ENCODE peak calls at places on chromosomes 7 and 10, in ten cellular contexts. One of them, this sample, is unnamed.

GRCh38 chr10:24951201-24952145 is 933 bp downstream of the PRTFDC1 start:
- DNase-seq in naive thymus-derived CD8-positive, alpha-beta T cell: peak
- DNase-seq in H9: peak
- DNase-seq in NCI-H774: peak
- DNase-seq in BJ: no peak
- DNase-seq in A549: peak
- DNase-seq in GM12891: no peak
- DNase-seq in GM20000: no peak
- DNase-seq in substantia nigra: peak
- DNase-seq in activated CD8-positive, alpha-beta memory T cell treated with anti-CD3 and anti-CD28 coated beads for 24 hours: no peak
- DNase-seq in this sample: no peak

GRCh38 chr7:80630611-80631010 is 7.8 kb upstream of the CD36 start:
- DNase-seq in naive thymus-derived CD8-positive, alpha-beta T cell: no peak
- DNase-seq in H9: no peak
- DNase-seq in NCI-H774: peak
- DNase-seq in BJ: no peak
- DNase-seq in A549: no peak
- DNase-seq in GM12891: no peak
- DNase-seq in GM20000: no peak
- DNase-seq in substantia nigra: no peak
- DNase-seq in activated CD8-positive, alpha-beta memory T cell treated with anti-CD3 and anti-CD28 coated beads for 24 hours: no peak
- DNase-seq in this sample: no peak

GRCh38 chr10:53597835-53598251 is 825.3 kb upstream of the MBL2 start:
- DNase-seq in naive thymus-derived CD8-positive, alpha-beta T cell: no peak
- DNase-seq in H9: no peak
- DNase-seq in NCI-H774: no peak
- DNase-seq in BJ: no peak
- DNase-seq in A549: no peak
- DNase-seq in GM12891: no peak
- DNase-seq in GM20000: no peak
- DNase-seq in substantia nigra: no peak
- DNase-seq in activated CD8-positive, alpha-beta memory T cell treated with anti-CD3 and anti-CD28 coated beads for 24 hours: no peak
- DNase-seq in this sample: no peak

GRCh38 chr7:10703981-10704380 is 269.7 kb upstream of the PHF14 start:
- DNase-seq in naive thymus-derived CD8-positive, alpha-beta T cell: no peak
- DNase-seq in H9: no peak
- DNase-seq in NCI-H774: no peak
- DNase-seq in BJ: no peak
- DNase-seq in A549: no peak
- DNase-seq in GM12891: no peak
- DNase-seq in GM20000: no peak
- DNase-seq in substantia nigra: no peak
- DNase-seq in activated CD8-positive, alpha-beta memory T cell treated with anti-CD3 and anti-CD28 coated beads for 24 hours: no peak
- DNase-seq in this sample: no peak

GRCh38 chr10:90462761-90463160 is 395.1 kb downstream of the HTR7 start:
- DNase-seq in naive thymus-derived CD8-positive, alpha-beta T cell: no peak
- DNase-seq in H9: no peak
- DNase-seq in NCI-H774: no peak
- DNase-seq in BJ: peak
- DNase-seq in A549: no peak
- DNase-seq in GM12891: no peak
- DNase-seq in GM20000: no peak
- DNase-seq in substantia nigra: no peak
- DNase-seq in activated CD8-positive, alpha-beta memory T cell treated with anti-CD3 and anti-CD28 coated beads for 24 hours: no peak
- DNase-seq in this sample: no peak

GRCh38 chr7:128358233-128358632 is 3.3 kb downstream of the PRRT4 start:
- DNase-seq in naive thymus-derived CD8-positive, alpha-beta T cell: no peak
- DNase-seq in H9: no peak
- DNase-seq in NCI-H774: no peak
- DNase-seq in BJ: no peak
- DNase-seq in A549: no peak
- DNase-seq in GM12891: no peak
- DNase-seq in GM20000: no peak
- DNase-seq in substantia nigra: no peak
- DNase-seq in activated CD8-positive, alpha-beta memory T cell treated with anti-CD3 and anti-CD28 coated beads for 24 hours: no peak
- DNase-seq in this sample: no peak

GRCh38 chr7:17206354-17206905 is 92.0 kb upstream of the AHR start:
- DNase-seq in naive thymus-derived CD8-positive, alpha-beta T cell: no peak
- DNase-seq in H9: no peak
- DNase-seq in NCI-H774: no peak
- DNase-seq in BJ: no peak
- DNase-seq in A549: peak
- DNase-seq in GM12891: no peak
- DNase-seq in GM20000: no peak
- DNase-seq in substantia nigra: no peak
- DNase-seq in activated CD8-positive, alpha-beta memory T cell treated with anti-CD3 and anti-CD28 coated beads for 24 hours: no peak
- DNase-seq in this sample: no peak

GRCh38 chr10:11913184-11913641 is 90.1 kb downstream of the PROSER2 start:
- DNase-seq in naive thymus-derived CD8-positive, alpha-beta T cell: no peak
- DNase-seq in H9: peak
- DNase-seq in NCI-H774: no peak
- DNase-seq in BJ: no peak
- DNase-seq in A549: no peak
- DNase-seq in GM12891: no peak
- DNase-seq in GM20000: no peak
- DNase-seq in substantia nigra: no peak
- DNase-seq in activated CD8-positive, alpha-beta memory T cell treated with anti-CD3 and anti-CD28 coated beads for 24 hours: no peak
- DNase-seq in this sample: no peak

GRCh38 chr10:19929466-19930140 is 113.4 kb downstream of the PLXDC2 start:
- DNase-seq in naive thymus-derived CD8-positive, alpha-beta T cell: no peak
- DNase-seq in H9: no peak
- DNase-seq in NCI-H774: no peak
- DNase-seq in BJ: no peak
- DNase-seq in A549: no peak
- DNase-seq in GM12891: no peak
- DNase-seq in GM20000: no peak
- DNase-seq in substantia nigra: no peak
- DNase-seq in activated CD8-positive, alpha-beta memory T cell treated with anti-CD3 and anti-CD28 coated beads for 24 hours: no peak
- DNase-seq in this sample: no peak

GRCh38 chr7:130352335-130353074 is 7.9 kb downstream of the CPA5 start:
- DNase-seq in naive thymus-derived CD8-positive, alpha-beta T cell: no peak
- DNase-seq in H9: no peak
- DNase-seq in NCI-H774: peak
- DNase-seq in BJ: no peak
- DNase-seq in A549: no peak
- DNase-seq in GM12891: no peak
- DNase-seq in GM20000: no peak
- DNase-seq in substantia nigra: no peak
- DNase-seq in activated CD8-positive, alpha-beta memory T cell treated with anti-CD3 and anti-CD28 coated beads for 24 hours: no peak
- DNase-seq in this sample: no peak

GRCh38 chr10:71840936-71841335 is 10.1 kb downstream of the PSAP start:
- DNase-seq in naive thymus-derived CD8-positive, alpha-beta T cell: no peak
- DNase-seq in H9: no peak
- DNase-seq in NCI-H774: no peak
- DNase-seq in BJ: no peak
- DNase-seq in A549: no peak
- DNase-seq in GM12891: no peak
- DNase-seq in GM20000: no peak
- DNase-seq in substantia nigra: no peak
- DNase-seq in activated CD8-positive, alpha-beta memory T cell treated with anti-CD3 and anti-CD28 coated beads for 24 hours: no peak
- DNase-seq in this sample: no peak

GRCh38 chr7:47394751-47395252 is 187.1 kb downstream of the TNS3 start:
- DNase-seq in naive thymus-derived CD8-positive, alpha-beta T cell: no peak
- DNase-seq in H9: no peak
- DNase-seq in NCI-H774: no peak
- DNase-seq in BJ: no peak
- DNase-seq in A549: no peak
- DNase-seq in GM12891: no peak
- DNase-seq in GM20000: no peak
- DNase-seq in substantia nigra: no peak
- DNase-seq in activated CD8-positive, alpha-beta memory T cell treated with anti-CD3 and anti-CD28 coated beads for 24 hours: no peak
- DNase-seq in this sample: no peak

GRCh38 chr10:14556285-14556956 is 218.3 kb downstream of the FAM107B start:
- DNase-seq in naive thymus-derived CD8-positive, alpha-beta T cell: no peak
- DNase-seq in H9: peak
- DNase-seq in NCI-H774: peak
- DNase-seq in BJ: no peak
- DNase-seq in A549: peak
- DNase-seq in GM12891: no peak
- DNase-seq in GM20000: peak
- DNase-seq in substantia nigra: no peak
- DNase-seq in activated CD8-positive, alpha-beta memory T cell treated with anti-CD3 and anti-CD28 coated beads for 24 hours: no peak
- DNase-seq in this sample: peak

GRCh38 chr7:22214000-22214399 is 143.0 kb downstream of the RAPGEF5 start:
- DNase-seq in naive thymus-derived CD8-positive, alpha-beta T cell: no peak
- DNase-seq in H9: no peak
- DNase-seq in NCI-H774: no peak
- DNase-seq in BJ: no peak
- DNase-seq in A549: no peak
- DNase-seq in GM12891: no peak
- DNase-seq in GM20000: no peak
- DNase-seq in substantia nigra: no peak
- DNase-seq in activated CD8-positive, alpha-beta memory T cell treated with anti-CD3 and anti-CD28 coated beads for 24 hours: no peak
- DNase-seq in this sample: no peak

GRCh38 chr10:102134416-102134815 is 1.6 kb downstream of the PPRC1 start:
- DNase-seq in naive thymus-derived CD8-positive, alpha-beta T cell: no peak
- DNase-seq in H9: no peak
- DNase-seq in NCI-H774: no peak
- DNase-seq in BJ: no peak
- DNase-seq in A549: no peak
- DNase-seq in GM12891: no peak
- DNase-seq in GM20000: no peak
- DNase-seq in substantia nigra: no peak
- DNase-seq in activated CD8-positive, alpha-beta memory T cell treated with anti-CD3 and anti-CD28 coated beads for 24 hours: no peak
- DNase-seq in this sample: no peak

GRCh38 chr10:103894454-103894853 is 23.5 kb downstream of the STN1 start:
- DNase-seq in naive thymus-derived CD8-positive, alpha-beta T cell: no peak
- DNase-seq in H9: no peak
- DNase-seq in NCI-H774: no peak
- DNase-seq in BJ: no peak
- DNase-seq in A549: no peak
- DNase-seq in GM12891: no peak
- DNase-seq in GM20000: no peak
- DNase-seq in substantia nigra: no peak
- DNase-seq in activated CD8-positive, alpha-beta memory T cell treated with anti-CD3 and anti-CD28 coated beads for 24 hours: no peak
- DNase-seq in this sample: no peak

GRCh38 chr10:4391683-4392082 is 434.3 kb upstream of the AKR1E2 start:
- DNase-seq in naive thymus-derived CD8-positive, alpha-beta T cell: no peak
- DNase-seq in H9: no peak
- DNase-seq in NCI-H774: no peak
- DNase-seq in BJ: no peak
- DNase-seq in A549: no peak
- DNase-seq in GM12891: no peak
- DNase-seq in GM20000: no peak
- DNase-seq in substantia nigra: no peak
- DNase-seq in activated CD8-positive, alpha-beta memory T cell treated with anti-CD3 and anti-CD28 coated beads for 24 hours: no peak
- DNase-seq in this sample: no peak

GRCh38 chr10:3071405-3072198 is 4.3 kb downstream of the PFKP start:
- DNase-seq in naive thymus-derived CD8-positive, alpha-beta T cell: no peak
- DNase-seq in H9: no peak
- DNase-seq in NCI-H774: no peak
- DNase-seq in BJ: no peak
- DNase-seq in A549: peak
- DNase-seq in GM12891: no peak
- DNase-seq in GM20000: no peak
- DNase-seq in substantia nigra: no peak
- DNase-seq in activated CD8-positive, alpha-beta memory T cell treated with anti-CD3 and anti-CD28 coated beads for 24 hours: no peak
- DNase-seq in this sample: no peak

GRCh38 chr7:25805027-25805687 is 346.8 kb upstream of the NFE2L3 start:
- DNase-seq in naive thymus-derived CD8-positive, alpha-beta T cell: no peak
- DNase-seq in H9: no peak
- DNase-seq in NCI-H774: no peak
- DNase-seq in BJ: no peak
- DNase-seq in A549: no peak
- DNase-seq in GM12891: no peak
- DNase-seq in GM20000: no peak
- DNase-seq in substantia nigra: no peak
- DNase-seq in activated CD8-positive, alpha-beta memory T cell treated with anti-CD3 and anti-CD28 coated beads for 24 hours: no peak
- DNase-seq in this sample: no peak

GRCh38 chr7:45665172-45665571 is 91.0 kb downstream of the ADCY1 start:
- DNase-seq in naive thymus-derived CD8-positive, alpha-beta T cell: no peak
- DNase-seq in H9: peak
- DNase-seq in NCI-H774: no peak
- DNase-seq in BJ: no peak
- DNase-seq in A549: no peak
- DNase-seq in GM12891: no peak
- DNase-seq in GM20000: no peak
- DNase-seq in substantia nigra: no peak
- DNase-seq in activated CD8-positive, alpha-beta memory T cell treated with anti-CD3 and anti-CD28 coated beads for 24 hours: no peak
- DNase-seq in this sample: no peak

GRCh38 chr10:96491303-96491702 is 22.4 kb downstream of the TLL2 start:
- DNase-seq in naive thymus-derived CD8-positive, alpha-beta T cell: no peak
- DNase-seq in H9: no peak
- DNase-seq in NCI-H774: no peak
- DNase-seq in BJ: no peak
- DNase-seq in A549: no peak
- DNase-seq in GM12891: no peak
- DNase-seq in GM20000: no peak
- DNase-seq in substantia nigra: no peak
- DNase-seq in activated CD8-positive, alpha-beta memory T cell treated with anti-CD3 and anti-CD28 coated beads for 24 hours: no peak
- DNase-seq in this sample: no peak

GRCh38 chr7:39746162-39746782 is 122.9 kb downstream of the RALA start:
- DNase-seq in naive thymus-derived CD8-positive, alpha-beta T cell: peak
- DNase-seq in H9: peak
- DNase-seq in NCI-H774: peak
- DNase-seq in BJ: no peak
- DNase-seq in A549: peak
- DNase-seq in GM12891: no peak
- DNase-seq in GM20000: peak
- DNase-seq in substantia nigra: peak
- DNase-seq in activated CD8-positive, alpha-beta memory T cell treated with anti-CD3 and anti-CD28 coated beads for 24 hours: peak
- DNase-seq in this sample: no peak

GRCh38 chr7:90661290-90662151 is 65.4 kb downstream of the CDK14 start:
- DNase-seq in naive thymus-derived CD8-positive, alpha-beta T cell: no peak
- DNase-seq in H9: no peak
- DNase-seq in NCI-H774: no peak
- DNase-seq in BJ: no peak
- DNase-seq in A549: no peak
- DNase-seq in GM12891: no peak
- DNase-seq in GM20000: no peak
- DNase-seq in substantia nigra: no peak
- DNase-seq in activated CD8-positive, alpha-beta memory T cell treated with anti-CD3 and anti-CD28 coated beads for 24 hours: no peak
- DNase-seq in this sample: no peak

GRCh38 chr7:133931053-133931452 is 196.1 kb upstream of the LRGUK start:
- DNase-seq in naive thymus-derived CD8-positive, alpha-beta T cell: no peak
- DNase-seq in H9: no peak
- DNase-seq in NCI-H774: peak
- DNase-seq in BJ: no peak
- DNase-seq in A549: no peak
- DNase-seq in GM12891: no peak
- DNase-seq in GM20000: no peak
- DNase-seq in substantia nigra: no peak
- DNase-seq in activated CD8-positive, alpha-beta memory T cell treated with anti-CD3 and anti-CD28 coated beads for 24 hours: no peak
- DNase-seq in this sample: no peak

GRCh38 chr7:50264908-50265307 is 39.6 kb upstream of the IKZF1 start:
- DNase-seq in naive thymus-derived CD8-positive, alpha-beta T cell: no peak
- DNase-seq in H9: no peak
- DNase-seq in NCI-H774: no peak
- DNase-seq in BJ: no peak
- DNase-seq in A549: no peak
- DNase-seq in GM12891: no peak
- DNase-seq in GM20000: no peak
- DNase-seq in substantia nigra: no peak
- DNase-seq in activated CD8-positive, alpha-beta memory T cell treated with anti-CD3 and anti-CD28 coated beads for 24 hours: no peak
- DNase-seq in this sample: no peak

GRCh38 chr7:137606061-137606674 is 240.6 kb downstream of the DGKI start:
- DNase-seq in naive thymus-derived CD8-positive, alpha-beta T cell: peak
- DNase-seq in H9: no peak
- DNase-seq in NCI-H774: no peak
- DNase-seq in BJ: peak
- DNase-seq in A549: peak
- DNase-seq in GM12891: no peak
- DNase-seq in GM20000: no peak
- DNase-seq in substantia nigra: no peak
- DNase-seq in activated CD8-positive, alpha-beta memory T cell treated with anti-CD3 and anti-CD28 coated beads for 24 hours: no peak
- DNase-seq in this sample: no peak

GRCh38 chr10:63716174-63716573 is 195.0 kb downstream of the REEP3 start:
- DNase-seq in naive thymus-derived CD8-positive, alpha-beta T cell: no peak
- DNase-seq in H9: no peak
- DNase-seq in NCI-H774: no peak
- DNase-seq in BJ: no peak
- DNase-seq in A549: no peak
- DNase-seq in GM12891: no peak
- DNase-seq in GM20000: no peak
- DNase-seq in substantia nigra: no peak
- DNase-seq in activated CD8-positive, alpha-beta memory T cell treated with anti-CD3 and anti-CD28 coated beads for 24 hours: no peak
- DNase-seq in this sample: no peak

GRCh38 chr7:106178593-106179134 is 66.6 kb upstream of the SYPL1 start:
- DNase-seq in naive thymus-derived CD8-positive, alpha-beta T cell: no peak
- DNase-seq in H9: no peak
- DNase-seq in NCI-H774: no peak
- DNase-seq in BJ: no peak
- DNase-seq in A549: peak
- DNase-seq in GM12891: no peak
- DNase-seq in GM20000: no peak
- DNase-seq in substantia nigra: no peak
- DNase-seq in activated CD8-positive, alpha-beta memory T cell treated with anti-CD3 and anti-CD28 coated beads for 24 hours: no peak
- DNase-seq in this sample: no peak